ENCODE peak calls at places on chromosomes 13 and 19, in four cellular contexts. M, I, P and Z are unnamed samples.
A peak's percentile ranks its signal among the peaks of the same experiment; 100 is the strongest.

GRCh38 chr13:111029957-111030609 is 85.0 kb upstream of the ARHGEF7 start:
- DNase-seq in M (no peak), I (no peak), P (no peak), Z (no peak)

GRCh38 chr13:47829684-47830083 is 171.4 kb downstream of the SUCLA2 start:
- DNase-seq in M (no peak), I (no peak), P (no peak), Z (no peak)

GRCh38 chr19:11087870-11088507 is 1.3 kb upstream of the LDLR start:
- DNase-seq in M (no peak), I (no peak), P (no peak), Z (no peak)

GRCh38 chr13:74129500-74130144 is 4.6 kb downstream of the KLF12 start:
- DNase-seq in M (peak; percentile 6), I (no peak), P (no peak), Z (peak; percentile 46)

GRCh38 chr13:113585828-113586355 is 1.3 kb downstream of the TFDP1 start:
- DNase-seq in M (no peak), I (no peak), P (no peak), Z (no peak)

GRCh38 chr19:49853852-49854849 is 3.2 kb downstream of the PTOV1 start:
- DNase-seq in M (no peak), I (no peak), P (no peak), Z (no peak)

GRCh38 chr19:18590273-18591272 is 2.0 kb downstream of the REX1BD start:
- DNase-seq in M (peak; percentile 74), I (peak; percentile 76), P (no peak), Z (peak; percentile 82)

GRCh38 chr13:84933797-84934196 is 865.4 kb downstream of the SLITRK6 start:
- DNase-seq in M (no peak), I (no peak), P (no peak), Z (no peak)

GRCh38 chr19:15136234-15136954 is 29.2 kb downstream of the SYDE1 start:
- DNase-seq in M (no peak), I (no peak), P (no peak), Z (no peak)

GRCh38 chr19:51726049-51726448 is 2.3 kb upstream of the HAS1 start:
- DNase-seq in M (peak; percentile 84), I (no peak), P (no peak), Z (no peak)

GRCh38 chr13:102392810-102393209 is 9.0 kb downstream of the FGF14 start:
- DNase-seq in M (no peak), I (no peak), P (no peak), Z (no peak)

DNA sequence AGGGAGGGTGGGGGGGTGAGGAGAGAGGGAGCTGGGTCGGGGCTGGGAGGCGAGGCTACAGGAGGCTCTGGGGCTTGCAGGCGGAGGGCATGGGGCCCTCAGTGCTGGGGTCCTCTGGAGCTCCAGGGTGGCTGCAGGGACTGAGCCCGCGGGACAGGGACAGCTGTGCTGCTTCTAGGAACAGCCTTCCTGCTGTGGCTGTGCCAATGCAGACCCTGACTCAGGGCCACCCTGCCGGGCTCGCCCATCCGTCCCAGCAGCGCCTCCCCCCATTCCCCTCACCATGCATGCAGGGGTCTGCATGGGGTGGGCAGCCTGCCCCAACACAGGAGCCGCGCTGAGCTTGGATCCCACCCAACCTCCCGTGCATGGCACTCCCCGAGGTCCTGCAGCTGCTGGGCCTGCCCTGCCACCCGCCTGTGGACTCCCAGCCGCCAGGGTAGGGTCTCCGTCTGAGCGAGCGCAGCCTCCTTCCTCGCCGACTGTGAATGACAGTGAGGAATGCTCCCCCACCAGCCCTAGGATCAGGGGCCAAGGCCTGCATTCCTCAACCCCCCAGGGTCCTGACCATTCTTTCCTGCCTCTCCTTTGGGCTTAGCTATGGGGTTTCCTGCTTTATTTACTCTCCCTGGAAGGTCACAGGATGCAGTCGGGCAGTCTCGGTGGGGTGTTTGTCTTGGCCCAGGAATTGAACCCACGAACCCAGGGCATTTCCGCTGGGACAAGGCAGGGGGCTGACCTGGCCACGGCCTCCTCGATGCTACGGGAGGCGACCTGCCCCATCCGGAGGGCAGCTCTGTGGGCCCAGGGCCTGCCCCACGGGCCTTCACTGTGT is 23.4 kb downstream of the CEBPG start:
- DNase-seq in M (no peak), I (peak; percentile 95), P (no peak), Z (no peak)
- TF ChIP-seq TARDBP in M (no peak), I (peak; percentile 98), P (no peak), Z (no peak)

GRCh38 chr19:5432687-5433086 is 22.5 kb upstream of the ZNRF4 start:
- DNase-seq in M (no peak), I (no peak), P (no peak), Z (no peak)
- TF ChIP-seq TARDBP in M (no peak), I (no peak), P (no peak), Z (no peak)

DNA sequence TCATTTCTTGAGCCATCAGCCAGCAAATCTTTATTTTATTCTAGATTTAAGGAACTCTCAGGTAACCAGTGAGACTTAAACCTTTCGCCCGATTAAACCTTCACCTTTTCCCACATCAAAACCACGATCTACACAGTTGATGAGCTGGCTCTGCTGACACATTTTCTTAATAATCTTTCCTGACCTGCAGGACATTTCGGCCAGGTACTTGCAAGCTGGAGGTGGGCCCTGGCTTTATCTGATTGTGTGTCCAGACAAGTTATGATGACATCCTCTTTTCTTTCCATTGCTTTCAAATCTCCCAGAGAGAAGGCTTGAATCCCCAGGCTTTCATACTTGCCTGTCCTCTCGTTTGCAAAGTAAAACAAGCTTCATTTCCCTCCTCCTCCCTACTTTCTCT is 144.2 kb downstream of the EFNB2 start:
- DNase-seq in M (no peak), I (no peak), P (no peak), Z (no peak)
- TF ChIP-seq TARDBP in M (no peak), I (no peak), P (no peak), Z (no peak)

DNA sequence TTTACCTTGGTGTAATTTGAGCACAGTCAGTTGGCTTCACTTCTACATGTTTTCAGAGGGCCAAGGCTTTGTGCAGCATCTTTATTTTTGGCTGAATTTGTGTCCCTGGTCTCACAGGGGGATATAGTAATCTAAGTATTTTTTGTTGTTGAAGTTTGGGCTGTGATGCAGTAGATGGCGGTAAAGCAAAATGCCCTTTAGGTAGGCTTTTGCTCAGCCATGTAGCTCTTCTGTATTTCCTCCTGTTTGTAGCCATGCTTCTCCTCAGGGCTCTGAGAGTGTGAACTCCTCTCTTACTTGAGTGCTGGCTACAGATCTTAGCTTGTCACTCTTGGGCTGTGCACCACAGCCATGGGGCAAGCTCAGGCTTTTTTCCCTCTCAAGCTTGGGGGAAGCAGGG is 328.6 kb downstream of the SLITRK5 start:
- DNase-seq in M (no peak), I (no peak), P (no peak), Z (peak; percentile 11)
- TF ChIP-seq TARDBP in M (no peak), I (no peak), P (no peak), Z (no peak)